ENCODE peak calls at places on chromosomes 2 and 18, in five cellular contexts. S is OCI-LY7, Q is endothelial cell of umbilical vein, P is AG04450, V is left lung. J is an unnamed sample.

GRCh38 chr18:67239826-67240225 is 276.7 kb downstream of the DSEL start:
- DNase-seq in S (no peak), Q (no peak), P (no peak), V (no peak), J (no peak)

GRCh38 chr2:180983468-180984388 is 3.3 kb downstream of the UBE2E3 start:
- DNase-seq in S (peak; percentile 73), Q (peak; percentile 79), P (no peak), V (no peak), J (no peak)

GRCh38 chr2:44930274-44930826 is 11.2 kb upstream of the SIX3 start:
- DNase-seq in S (no peak), Q (no peak), P (no peak), V (no peak), J (no peak)

GRCh38 chr2:30915485-30915884 is 108.2 kb upstream of the CAPN13 start:
- DNase-seq in S (peak; percentile 25), Q (no peak), P (no peak), V (peak; percentile 38), J (peak; percentile 56)

GRCh38 chr2:53455094-53455493 is 312.5 kb upstream of the CHAC2 start:
- DNase-seq in S (no peak), Q (no peak), P (no peak), V (no peak), J (peak; percentile 46)

GRCh38 chr18:58896268-58896667 is 31.6 kb downstream of the ZNF532 start:
- DNase-seq in S (peak; percentile 70), Q (no peak), P (no peak), V (no peak), J (no peak)

GRCh38 chr18:26159353-26159752 is 25.7 kb downstream of the PSMA8 start:
- DNase-seq in S (peak; percentile 51), Q (peak; percentile 6), P (no peak), V (no peak), J (no peak)

GRCh38 chr18:37519506-37520135 is 46.0 kb downstream of the CELF4 start:
- DNase-seq in S (no peak), Q (no peak), P (no peak), V (no peak), J (no peak)

GRCh38 chr18:58144106-58144505 is 100.1 kb downstream of the NEDD4L start:
- DNase-seq in S (no peak), Q (no peak), P (no peak), V (no peak), J (no peak)

GRCh38 chr2:223865124-223865523 is 27.7 kb upstream of the AP1S3 start:
- DNase-seq in S (peak; percentile 7), Q (no peak), P (no peak), V (no peak), J (no peak)

GRCh38 chr18:2998644-2999043 is 14.3 kb downstream of the LPIN2 start:
- DNase-seq in S (no peak), Q (no peak), P (no peak), V (no peak), J (no peak)

GRCh38 chr2:501130-501529 is 176.1 kb downstream of the TMEM18 start:
- DNase-seq in S (no peak), Q (no peak), P (no peak), V (no peak), J (no peak)

GRCh38 chr2:236738896-236739295 is 169.3 kb downstream of the ACKR3 start:
- DNase-seq in S (no peak), Q (no peak), P (no peak), V (no peak), J (no peak)

GRCh38 chr2:97645112-97645699 is 656 bp upstream of the COX5B start:
- DNase-seq in S (peak; percentile 14), Q (no peak), P (no peak), V (peak; percentile 56), J (peak; percentile 75)

GRCh38 chr2:143732076-143732475 is 602.9 kb downstream of the ARHGAP15 start:
- DNase-seq in S (no peak), Q (no peak), P (no peak), V (no peak), J (no peak)

GRCh38 chr2:172525601-172526000 is 30.3 kb upstream of the PDK1 start:
- DNase-seq in S (peak; percentile 8), Q (no peak), P (no peak), V (no peak), J (no peak)

GRCh38 chr2:181823405-181823804 is 68.1 kb upstream of the ITPRID2 start:
- DNase-seq in S (no peak), Q (no peak), P (no peak), V (no peak), J (no peak)

GRCh38 chr2:225090746-225091145 is 48.5 kb upstream of the DOCK10 start:
- DNase-seq in S (no peak), Q (no peak), P (no peak), V (no peak), J (no peak)

GRCh38 chr2:233331536-233331935 is 22.8 kb upstream of the DGKD start:
- DNase-seq in S (peak; percentile 93), Q (no peak), P (no peak), V (peak; percentile 87), J (peak; percentile 80)

GRCh38 chr2:96143848-96144480 is 1.3 kb downstream of the DUSP2 start:
- DNase-seq in S (peak; percentile 67), Q (no peak), P (no peak), V (no peak), J (peak; percentile 44)

GRCh38 chr2:1744151-1744445 is 217 bp downstream of the PXDN start:
- DNase-seq in S (no peak), Q (peak; percentile 42), P (no peak), V (no peak), J (peak; percentile 52)

GRCh38 chr2:46164581-46165301 is 132.5 kb upstream of the EPAS1 start:
- DNase-seq in S (no peak), Q (peak; percentile 94), P (peak; percentile 86), V (peak; percentile 60), J (no peak)

GRCh38 chr18:2969695-2970094 is 43.2 kb downstream of the LPIN2 start:
- DNase-seq in S (no peak), Q (no peak), P (no peak), V (no peak), J (no peak)

GRCh38 chr2:45470531-45470930 is 140.5 kb downstream of the SRBD1 start:
- DNase-seq in S (no peak), Q (no peak), P (no peak), V (no peak), J (no peak)

GRCh38 chr18:56038258-56039030 is 450.5 kb upstream of the TCF4 start:
- DNase-seq in S (peak; percentile 18), Q (no peak), P (no peak), V (no peak), J (no peak)

GRCh38 chr2:168181825-168182224 is 65.6 kb downstream of the STK39 start:
- DNase-seq in S (no peak), Q (no peak), P (no peak), V (no peak), J (no peak)

GRCh38 chr2:149537098-149537726 is 50.4 kb downstream of the MMADHC start:
- DNase-seq in S (no peak), Q (no peak), P (no peak), V (no peak), J (no peak)

GRCh38 chr18:10877974-10878373 is 271.4 kb downstream of the PIEZO2 start:
- DNase-seq in S (peak; percentile 39), Q (no peak), P (no peak), V (no peak), J (no peak)

GRCh38 chr18:10875836-10876235 is 273.5 kb downstream of the PIEZO2 start:
- DNase-seq in S (no peak), Q (no peak), P (no peak), V (no peak), J (no peak)

DNA sequence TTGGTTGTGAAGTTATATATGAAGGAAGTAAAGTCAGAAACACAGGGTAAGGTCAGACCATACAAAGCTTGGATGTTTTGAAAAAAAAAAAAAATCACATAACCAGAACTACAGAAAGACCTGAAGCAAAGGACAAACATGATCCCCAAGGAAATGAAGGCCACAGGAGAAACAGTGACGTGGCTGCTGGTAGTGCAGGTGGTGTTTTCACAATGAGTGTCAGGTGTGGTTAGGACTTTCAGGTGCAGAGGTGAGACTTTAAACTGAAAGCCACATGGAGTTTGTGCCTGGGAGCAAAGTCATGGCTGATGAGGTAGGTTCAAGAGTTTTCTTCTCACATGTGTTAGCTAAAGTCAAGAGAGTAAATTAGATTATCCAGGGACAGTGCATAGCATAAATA is 270.7 kb downstream of the PIEZO2 start:
- DNase-seq in S (peak; percentile 78), Q (no peak), P (no peak), V (no peak), J (no peak)
- TF ChIP-seq CTCF in S (no peak), Q (no peak), P (no peak), V (no peak), J (no peak)

GRCh38 chr2:12719400-12720104 is 2.8 kb downstream of the TRIB2 start:
- DNase-seq in S (no peak), Q (peak; percentile 30), P (no peak), V (no peak), J (no peak)

GRCh38 chr2:12718662-12719399 is 2.1 kb downstream of the TRIB2 start:
- DNase-seq in S (peak; percentile 17), Q (peak; percentile 30), P (no peak), V (no peak), J (no peak)

GRCh38 chr2:12720752-12721151 is 4.0 kb downstream of the TRIB2 start:
- DNase-seq in S (no peak), Q (no peak), P (no peak), V (no peak), J (no peak)

GRCh38 chr2:12721571-12722444 is 5.1 kb downstream of the TRIB2 start:
- DNase-seq in S (no peak), Q (no peak), P (no peak), V (no peak), J (no peak)

DNA sequence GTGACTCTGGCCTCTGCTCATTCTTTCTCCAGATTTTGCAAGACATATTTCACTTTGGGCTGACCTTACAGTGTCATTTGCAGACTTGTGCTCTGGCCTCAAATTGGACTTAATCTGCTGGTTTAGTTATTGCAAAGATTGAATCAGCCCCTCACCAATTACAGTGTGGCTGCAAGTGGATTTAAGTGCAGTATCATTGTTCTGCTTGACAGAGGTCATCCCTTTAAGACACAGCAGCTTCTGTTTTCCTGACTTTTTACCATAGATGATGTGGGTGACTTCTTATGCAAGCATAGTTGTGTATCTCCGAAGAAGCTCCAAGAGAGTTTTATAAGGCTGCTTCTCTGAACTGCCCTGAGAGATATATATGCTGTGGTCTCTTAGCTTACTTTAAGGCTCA is 3.4 kb downstream of the TRIB2 start:
- DNase-seq in S (no peak), Q (peak; percentile 42), P (no peak), V (no peak), J (no peak)
- H3K27ac ChIP-seq in S (no peak overlapping the region), Q (no peak overlapping the region), P (no peak overlapping the region), V (peak overlapping the region; percentile 89), J (peak overlapping the region; percentile 95)

GRCh38 chr2:129035992-129036391 is 717.3 kb upstream of the HS6ST1 start:
- DNase-seq in S (no peak), Q (no peak), P (no peak), V (no peak), J (no peak)
- TF ChIP-seq CTCF in S (no peak), Q (no peak), P (no peak), V (no peak), J (no peak)

DNA sequence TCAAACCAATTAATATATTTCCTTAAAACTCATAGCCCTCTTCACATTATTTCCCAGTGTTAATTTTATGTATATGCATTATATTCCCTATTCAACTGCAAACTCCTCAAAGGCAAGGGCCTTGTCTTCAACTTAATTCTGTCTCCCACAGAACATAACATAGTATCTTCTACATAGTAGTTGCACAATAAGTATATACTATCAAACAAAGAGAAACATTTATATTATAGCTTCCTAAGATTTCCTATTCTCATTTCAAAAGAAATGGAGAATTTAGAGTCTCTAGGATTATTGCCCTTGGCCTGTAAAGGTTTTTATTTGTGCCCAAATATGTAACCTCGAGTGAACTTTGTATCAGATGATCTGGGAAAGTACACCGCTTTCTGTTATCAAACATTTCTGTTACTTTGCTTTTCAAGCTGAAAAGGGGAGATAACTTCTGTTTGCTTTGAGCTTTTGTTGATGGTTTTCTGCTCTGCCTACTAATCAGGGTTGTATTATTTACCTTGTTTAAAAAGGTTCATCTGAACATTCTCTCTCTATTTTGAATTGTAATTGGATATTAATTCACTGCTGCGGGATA is 79.2 kb downstream of the XRCC5 start:
- DNase-seq in S (no peak), Q (peak; percentile 15), P (no peak), V (no peak), J (no peak)
- H3K27ac ChIP-seq in S (no peak overlapping the region), Q (no peak overlapping the region), P (no peak overlapping the region), V (no peak overlapping the region), J (no peak overlapping the region)